ENCODE peak calls at places on chromosomes 6 and 20, in four cellular contexts. G is A673, D is fibroblast of lung, E is astrocyte. O is an unnamed sample. For H3K4me1, the result is how much of the 10 kb centered on the place peaks cover.

GRCh38 chr20:23647346-23647745 is 9.6 kb upstream of the CST3 start:
- DNase-seq in E (no peak), G (no peak), D (no peak), O (no peak)

GRCh38 chr20:18943542-18943941 is 130.0 kb downstream of the SCP2D1 start:
- DNase-seq in E (no peak), G (no peak), D (no peak), O (no peak)

GRCh38 chr6:2913621-2914317 is 10.7 kb upstream of the SERPINB9 start:
- DNase-seq in E (no peak), G (no peak), D (no peak), O (no peak)

GRCh38 chr20:61322151-61322860 is 70.2 kb downstream of the CDH4 start:
- DNase-seq in G (no peak), D (no peak), E (no peak), O (no peak)

GRCh38 chr6:34476462-34476861 is 10.6 kb downstream of the PACSIN1 start:
- DNase-seq in G (no peak), D (no peak), E (no peak), O (no peak)

GRCh38 chr6:138461647-138462046 is 37.6 kb downstream of the NHSL1 start:
- DNase-seq in D (no peak), E (no peak), G (no peak), O (no peak)

GRCh38 chr20:16580596-16580995 is 7.3 kb upstream of the KIF16B start:
- DNase-seq in D (no peak), E (no peak), G (no peak), O (no peak)

GRCh38 chr6:50939931-50940330 is 121.3 kb downstream of the TFAP2B start:
- DNase-seq in E (no peak), G (no peak), D (no peak), O (no peak)

GRCh38 chr6:16421462-16421960 is 183.1 kb downstream of the GMPR start:
- DNase-seq in E (no peak), G (no peak), D (no peak), O (no peak)

GRCh38 chr20:32333181-32333987 is 24.7 kb upstream of the ASXL1 start:
- DNase-seq in E (peak), G (no peak), D (peak), O (no peak)

GRCh38 chr6:71250050-71250689 is 38.4 kb upstream of the OGFRL1 start:
- DNase-seq in D (peak), E (peak), G (peak), O (peak)

GRCh38 chr6:35501784-35502183 is 4.9 kb upstream of the TEAD3 start:
- DNase-seq in D (no peak), G (no peak), E (no peak), O (no peak)

GRCh38 chr20:19098092-19098491 is 114.3 kb upstream of the SLC24A3 start:
- DNase-seq in E (no peak), G (no peak), D (no peak), O (no peak)

GRCh38 chr6:152122434-152122833 is 315.0 kb downstream of the ESR1 start:
- DNase-seq in E (no peak), D (no peak), G (no peak), O (no peak)

GRCh38 chr6:104182811-104183210 is 676.9 kb downstream of the HACE1 start:
- DNase-seq in G (no peak), E (peak), D (peak), O (peak)

GRCh38 chr6:137795510-137795909 is 71.5 kb upstream of the TNFAIP3 start:
- DNase-seq in D (no peak), E (no peak), G (no peak), O (no peak)

GRCh38 chr6:34243901-34244884 is 4.6 kb downstream of the SMIM29 start:
- DNase-seq in G (peak), E (peak), D (peak), O (peak)

GRCh38 chr6:14743465-14744211 is 502.2 kb upstream of the JARID2 start:
- DNase-seq in E (peak), G (peak), D (peak), O (peak)

GRCh38 chr6:89311853-89312531 is 3.1 kb downstream of the GABRR2 start:
- DNase-seq in E (peak), D (peak), G (peak), O (peak)

GRCh38 chr6:151425561-151425960 is 26.4 kb downstream of the RMND1 start:
- DNase-seq in G (no peak), D (no peak), E (no peak), O (no peak)

GRCh38 chr6:33904050-33904827 is 100.4 kb upstream of the MLN start:
- DNase-seq in E (no peak), D (no peak), G (no peak), O (no peak)

GRCh38 chr20:45306431-45306982 is at the start of gene RBPJL:
- DNase-seq in G (no peak), D (no peak), E (no peak), O (peak)

GRCh38 chr20:20782747-20783146 is 70.3 kb upstream of the RALGAPA2 start:
- DNase-seq in E (no peak), G (no peak), D (no peak), O (no peak)

GRCh38 chr20:56690531-56691175 is 61.5 kb downstream of the TFAP2C start:
- DNase-seq in G (no peak), D (no peak), E (no peak), O (no peak)

DNA sequence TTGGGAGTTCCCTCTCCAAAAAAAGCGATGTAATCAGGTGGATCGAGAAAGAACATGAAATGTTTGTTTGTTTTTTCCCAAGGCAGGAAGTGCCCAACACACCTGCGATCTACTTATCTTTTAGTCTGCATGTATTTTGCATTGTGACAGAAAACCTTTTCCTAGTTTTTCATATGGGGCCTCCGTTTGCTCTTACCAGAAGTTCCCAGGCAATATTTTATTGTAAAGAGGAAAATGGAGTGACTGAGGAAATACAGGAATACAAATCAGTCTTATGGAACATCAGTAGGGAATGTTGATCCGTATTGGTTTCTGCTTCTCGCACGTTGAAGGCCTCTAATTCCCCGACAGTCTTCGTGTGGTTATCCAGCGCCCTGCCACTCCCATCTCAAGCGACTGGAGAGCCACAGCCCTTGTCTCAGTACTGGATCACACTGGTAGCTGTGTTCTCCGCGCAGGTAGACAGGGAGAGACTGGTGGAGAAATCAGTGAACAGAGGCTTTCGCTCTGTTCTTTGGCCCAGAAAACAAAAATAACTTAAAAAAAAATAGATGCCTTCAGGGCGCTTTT is 107.4 kb downstream of the TRIM27 start:
- DNase-seq in E (no peak), D (no peak), G (no peak), O (no peak)
- TF ChIP-seq EZH2 in E (no peak), D (no peak), G (no peak), O (no peak)

GRCh38 chr6:53544500-53545308 is at the start of gene GCLC:
- DNase-seq in E (peak), D (peak), G (peak), O (peak)

GRCh38 chr6:53539561-53539960 is 5.3 kb downstream of the GCLC start:
- DNase-seq in G (no peak), D (no peak), E (no peak), O (no peak)

GRCh38 chr6:53544050-53544499 is 826 bp downstream of the GCLC start:
- DNase-seq in G (peak), E (peak), D (no peak), O (peak)

GRCh38 chr6:53543341-53544010 is 1.4 kb downstream of the GCLC start:
- DNase-seq in G (no peak), E (peak), D (peak), O (peak)

DNA sequence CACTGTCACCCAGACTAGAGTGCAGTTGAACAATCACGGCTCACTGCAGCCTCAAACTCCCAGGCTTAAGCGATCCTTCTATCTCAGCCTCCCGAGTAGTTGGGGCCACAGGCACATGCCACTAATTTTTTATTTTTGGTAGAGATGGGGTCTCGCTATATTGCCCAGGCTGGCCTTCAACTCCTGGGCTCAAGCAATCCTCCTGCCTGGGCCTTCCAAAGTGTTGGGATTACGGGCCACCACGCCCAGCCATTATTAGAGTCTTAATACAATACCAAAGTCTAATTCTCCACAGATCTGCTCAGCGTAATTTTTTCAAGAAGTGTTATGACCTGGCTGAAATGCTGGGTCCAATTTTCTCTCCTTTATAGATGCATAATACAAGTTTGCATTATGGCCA is 3.0 kb downstream of the GCLC start:
- DNase-seq in E (no peak), G (no peak), D (no peak), O (no peak)
- H3K27ac ChIP-seq in E (no peak), G (no peak), D (no peak), O (no peak)

GRCh38 chr6:1634081-1634480 is 24.4 kb downstream of the FOXC1 start:
- DNase-seq in E (no peak), G (no peak), D (no peak), O (no peak)
- H3K4me1 ChIP-seq in E (under half), G (under half), D (under half), O (under half)

GRCh38 chr20:63101781-63102719 is 95.3 kb upstream of the BHLHE23 start:
- DNase-seq in D (peak), G (peak), E (peak), O (peak)
- TF ChIP-seq EZH2 in D (no peak), G (peak), E (peak), O (no peak)

DNA sequence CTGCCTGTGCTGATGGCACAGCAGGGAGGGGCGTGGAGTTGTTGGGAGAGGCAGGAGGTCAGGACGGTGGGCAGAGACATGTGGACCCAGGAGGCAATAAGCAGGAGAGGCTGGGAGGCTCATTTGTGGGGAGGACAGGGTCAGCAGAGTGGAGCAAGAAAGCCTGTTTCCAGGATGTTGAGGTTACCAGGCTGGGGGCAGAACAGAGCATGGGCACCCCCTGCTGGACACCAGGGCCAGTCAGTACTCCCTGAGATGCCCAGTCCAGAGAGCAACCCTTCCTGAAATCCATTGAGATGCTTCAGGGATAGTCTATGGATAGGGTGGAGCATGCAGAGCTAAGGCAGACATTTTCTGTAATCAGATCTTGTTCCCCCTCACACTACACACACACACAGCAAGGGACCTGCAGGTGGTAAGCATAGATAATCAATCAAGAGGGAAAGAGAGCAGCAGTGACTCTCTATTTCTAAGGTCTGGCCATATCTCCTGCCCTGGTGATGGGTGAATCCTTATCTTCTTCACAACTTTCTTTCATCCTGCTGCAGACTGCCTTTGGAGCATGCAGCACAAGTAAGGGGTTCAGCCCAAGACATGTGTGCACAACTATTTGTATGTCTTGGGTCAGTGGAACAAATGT is 41.7 kb downstream of the MOCS1 start:
- DNase-seq in E (peak), G (peak), D (peak), O (peak)
- H3K27ac ChIP-seq in E (no peak), G (no peak), D (no peak), O (no peak)

O was measured in GM23248.